ENCODE peak calls at places on chromosomes 5 and 9, in seven cellular contexts. H is OCI-LY7; S is stimulated activated CD4-positive, alpha-beta T cell treated with anti-CD3 and anti-CD28 coated beads, Interleukin-2, amount 100 ng/mL, for 48 hours; J is cardiac fibroblast; C is RPMI7951; G is nephron progenitor cell; P is LHCN-M2. T is an unnamed sample.

GRCh38 chr9:75000835-75001234 is 27.3 kb downstream of the CARNMT1 start:
- DNase-seq in H (no peak), S (no peak), J (no peak), C (no peak), G (no peak), P (no peak), T (no peak)

GRCh38 chr5:140239939-140240700 is 62.8 kb downstream of the PFDN1 start:
- DNase-seq in H (peak; percentile 80), S (peak; percentile 59), J (peak; percentile 76), C (peak; percentile 44), G (peak; percentile 75), P (peak; percentile 39), T (no peak)

GRCh38 chr5:73229271-73229670 is 56.3 kb downstream of the TMEM174 start:
- DNase-seq in H (no peak), S (no peak), J (peak; percentile 5), C (no peak), G (no peak), P (peak; percentile 31), T (peak; percentile 31)

GRCh38 chr9:2016411-2017208 is 1.5 kb downstream of the SMARCA2 start:
- DNase-seq in H (peak; percentile 73), S (peak; percentile 43), J (peak; percentile 83), C (peak; percentile 76), G (peak; percentile 56), P (peak; percentile 70), T (peak; percentile 74)

GRCh38 chr9:85914108-85914507 is 26.8 kb upstream of the NAA35 start:
- DNase-seq in H (no peak), S (no peak), J (no peak), C (no peak), G (no peak), P (no peak), T (no peak)

GRCh38 chr9:27089706-27090105 is 19.3 kb upstream of the TEK start:
- DNase-seq in H (no peak), S (no peak), J (no peak), C (no peak), G (no peak), P (no peak), T (no peak)

GRCh38 chr9:91534374-91534773 is 110.7 kb upstream of the NFIL3 start:
- DNase-seq in H (no peak), S (no peak), J (no peak), C (no peak), G (no peak), P (no peak), T (peak; percentile 76)

GRCh38 chr9:90343360-90343759 is 299.3 kb downstream of the DIRAS2 start:
- DNase-seq in H (no peak), S (no peak), J (no peak), C (no peak), G (peak; percentile 5), P (no peak), T (peak; percentile 18)

GRCh38 chr5:176391999-176392398 is 3.4 kb downstream of the HIGD2A start:
- DNase-seq in H (no peak), S (no peak), J (no peak), C (no peak), G (no peak), P (no peak), T (no peak)

GRCh38 chr5:54654211-54654610 is 136.7 kb downstream of the SNX18 start:
- DNase-seq in H (no peak), S (no peak), J (no peak), C (no peak), G (no peak), P (no peak), T (no peak)

GRCh38 chr5:1037123-1037670 is 28.6 kb downstream of the NKD2 start:
- DNase-seq in H (no peak), S (no peak), J (no peak), C (no peak), G (peak; percentile 3), P (no peak), T (no peak)

GRCh38 chr5:30596495-30597064 is 596.9 kb upstream of the CDH6 start:
- DNase-seq in H (no peak), S (no peak), J (no peak), C (no peak), G (no peak), P (no peak), T (no peak)

GRCh38 chr5:81922790-81923398 is 48.9 kb upstream of the ATG10 start:
- DNase-seq in H (no peak), S (no peak), J (no peak), C (peak; percentile 2), G (no peak), P (no peak), T (no peak)

GRCh38 chr9:93686880-93687236 is 110.5 kb downstream of the PHF2 start:
- DNase-seq in H (no peak), S (no peak), J (no peak), C (no peak), G (no peak), P (no peak), T (no peak)